ENCODE peak calls at places on chromosomes 3 and 15, in nine cellular contexts. One of them, this sample, is unnamed.

GRCh38 chr3:30638685-30639412 is 32.4 kb downstream of the TGFBR2 start:
- DNase-seq in cardiac muscle cell: peak
- DNase-seq in AG04450: no peak
- DNase-seq in MM.1S: no peak
- DNase-seq in heart right ventricle: peak
- DNase-seq in A549: no peak
- DNase-seq in hepatocyte: no peak
- DNase-seq in esophagus muscularis mucosa: no peak
- DNase-seq in WERI-Rb-1: peak
- DNase-seq in this sample: no peak

GRCh38 chr3:130850846-130851245 is 43.0 kb upstream of the ATP2C1 start:
- DNase-seq in cardiac muscle cell: peak
- DNase-seq in AG04450: no peak
- DNase-seq in MM.1S: peak
- DNase-seq in heart right ventricle: no peak
- DNase-seq in A549: no peak
- DNase-seq in hepatocyte: no peak
- DNase-seq in esophagus muscularis mucosa: no peak
- DNase-seq in WERI-Rb-1: no peak
- DNase-seq in this sample: no peak

GRCh38 chr15:99925661-99926461 is 192.6 kb upstream of the LYSMD4 start:
- DNase-seq in cardiac muscle cell: peak
- DNase-seq in AG04450: no peak
- DNase-seq in MM.1S: peak
- DNase-seq in heart right ventricle: peak
- DNase-seq in A549: peak
- DNase-seq in hepatocyte: peak
- DNase-seq in esophagus muscularis mucosa: peak
- DNase-seq in WERI-Rb-1: peak
- DNase-seq in this sample: peak

GRCh38 chr3:49013738-49014660 is 4.4 kb downstream of the DALRD3 start:
- DNase-seq in cardiac muscle cell: peak
- DNase-seq in AG04450: no peak
- DNase-seq in MM.1S: peak
- DNase-seq in heart right ventricle: no peak
- DNase-seq in A549: peak
- DNase-seq in hepatocyte: peak
- DNase-seq in esophagus muscularis mucosa: no peak
- DNase-seq in WERI-Rb-1: peak
- DNase-seq in this sample: no peak

GRCh38 chr3:71510485-71510884 is 73.0 kb downstream of the FOXP1 start:
- DNase-seq in cardiac muscle cell: peak
- DNase-seq in AG04450: no peak
- DNase-seq in MM.1S: peak
- DNase-seq in heart right ventricle: no peak
- DNase-seq in A549: peak
- DNase-seq in hepatocyte: peak
- DNase-seq in esophagus muscularis mucosa: no peak
- DNase-seq in WERI-Rb-1: no peak
- DNase-seq in this sample: no peak

GRCh38 chr15:101170568-101171350 is 81.1 kb downstream of the CHSY1 start:
- DNase-seq in cardiac muscle cell: peak
- DNase-seq in AG04450: no peak
- DNase-seq in MM.1S: no peak
- DNase-seq in heart right ventricle: no peak
- DNase-seq in A549: no peak
- DNase-seq in hepatocyte: no peak
- DNase-seq in esophagus muscularis mucosa: no peak
- DNase-seq in WERI-Rb-1: no peak
- DNase-seq in this sample: no peak

GRCh38 chr15:95300958-95301357 is 1029.5 kb upstream of the NR2F2 start:
- DNase-seq in cardiac muscle cell: peak
- DNase-seq in AG04450: no peak
- DNase-seq in MM.1S: no peak
- DNase-seq in heart right ventricle: no peak
- DNase-seq in A549: no peak
- DNase-seq in hepatocyte: no peak
- DNase-seq in esophagus muscularis mucosa: no peak
- DNase-seq in WERI-Rb-1: no peak
- DNase-seq in this sample: no peak

GRCh38 chr3:11230125-11230524 is 42.1 kb upstream of the ATG7 start:
- DNase-seq in cardiac muscle cell: no peak
- DNase-seq in AG04450: no peak
- DNase-seq in MM.1S: no peak
- DNase-seq in heart right ventricle: no peak
- DNase-seq in A549: no peak
- DNase-seq in hepatocyte: no peak
- DNase-seq in esophagus muscularis mucosa: no peak
- DNase-seq in WERI-Rb-1: no peak
- DNase-seq in this sample: no peak

GRCh38 chr3:72237679-72238320 is 452.9 kb upstream of the PROK2 start:
- DNase-seq in cardiac muscle cell: peak
- DNase-seq in AG04450: no peak
- DNase-seq in MM.1S: no peak
- DNase-seq in heart right ventricle: no peak
- DNase-seq in A549: no peak
- DNase-seq in hepatocyte: no peak
- DNase-seq in esophagus muscularis mucosa: no peak
- DNase-seq in WERI-Rb-1: no peak
- DNase-seq in this sample: no peak

GRCh38 chr3:152524198-152525140 is 255.7 kb downstream of the MBNL1 start:
- DNase-seq in cardiac muscle cell: peak
- DNase-seq in AG04450: peak
- DNase-seq in MM.1S: peak
- DNase-seq in heart right ventricle: no peak
- DNase-seq in A549: no peak
- DNase-seq in hepatocyte: peak
- DNase-seq in esophagus muscularis mucosa: no peak
- DNase-seq in WERI-Rb-1: peak
- DNase-seq in this sample: peak

GRCh38 chr15:72958634-72959033 is 93.6 kb upstream of the NEO1 start:
- DNase-seq in cardiac muscle cell: no peak
- DNase-seq in AG04450: no peak
- DNase-seq in MM.1S: no peak
- DNase-seq in heart right ventricle: no peak
- DNase-seq in A549: no peak
- DNase-seq in hepatocyte: no peak
- DNase-seq in esophagus muscularis mucosa: peak
- DNase-seq in WERI-Rb-1: no peak
- DNase-seq in this sample: no peak

GRCh38 chr3:196192036-196193001 is 18.9 kb downstream of the ZDHHC19 start:
- DNase-seq in cardiac muscle cell: no peak
- DNase-seq in AG04450: no peak
- DNase-seq in MM.1S: no peak
- DNase-seq in heart right ventricle: peak
- DNase-seq in A549: no peak
- DNase-seq in hepatocyte: no peak
- DNase-seq in esophagus muscularis mucosa: no peak
- DNase-seq in WERI-Rb-1: no peak
- DNase-seq in this sample: no peak

GRCh38 chr3:136350557-136350956 is 100.4 kb downstream of the PCCB start:
- DNase-seq in cardiac muscle cell: peak
- DNase-seq in AG04450: peak
- DNase-seq in MM.1S: no peak
- DNase-seq in heart right ventricle: no peak
- DNase-seq in A549: no peak
- DNase-seq in hepatocyte: no peak
- DNase-seq in esophagus muscularis mucosa: no peak
- DNase-seq in WERI-Rb-1: no peak
- DNase-seq in this sample: no peak

GRCh38 chr3:10738688-10739372 is 77.2 kb upstream of the SLC6A11 start:
- DNase-seq in cardiac muscle cell: peak
- DNase-seq in AG04450: peak
- DNase-seq in MM.1S: peak
- DNase-seq in heart right ventricle: peak
- DNase-seq in A549: peak
- DNase-seq in hepatocyte: peak
- DNase-seq in esophagus muscularis mucosa: peak
- DNase-seq in WERI-Rb-1: peak
- DNase-seq in this sample: peak

GRCh38 chr3:192902481-192903023 is 15.1 kb downstream of the MB21D2 start:
- DNase-seq in cardiac muscle cell: no peak
- DNase-seq in AG04450: no peak
- DNase-seq in MM.1S: no peak
- DNase-seq in heart right ventricle: no peak
- DNase-seq in A549: no peak
- DNase-seq in hepatocyte: peak
- DNase-seq in esophagus muscularis mucosa: no peak
- DNase-seq in WERI-Rb-1: peak
- DNase-seq in this sample: no peak

DNA sequence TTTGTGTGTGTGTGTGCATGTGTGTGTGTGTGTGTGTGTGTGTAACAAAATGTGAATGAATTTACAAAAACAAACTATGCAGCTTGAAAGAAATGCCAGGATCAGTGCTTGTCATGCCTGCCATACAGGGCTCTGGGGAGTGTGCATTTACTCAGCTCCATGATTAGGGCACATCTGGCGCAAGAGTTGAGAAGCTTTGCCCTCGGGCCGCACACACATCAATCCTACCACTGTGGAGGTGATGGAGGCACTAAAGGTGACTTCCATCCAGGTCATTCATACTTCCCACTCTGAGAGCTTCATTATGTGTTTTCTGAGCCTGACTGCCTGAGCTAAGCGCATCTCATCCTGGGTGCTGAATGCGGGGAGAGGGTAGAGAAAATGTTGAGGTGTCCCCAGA is 72.0 kb upstream of the ZBED2 start:
- DNase-seq in cardiac muscle cell: no peak
- DNase-seq in AG04450: no peak
- DNase-seq in MM.1S: no peak
- DNase-seq in heart right ventricle: no peak
- DNase-seq in A549: no peak
- DNase-seq in hepatocyte: no peak
- DNase-seq in esophagus muscularis mucosa: no peak
- DNase-seq in WERI-Rb-1: no peak
- DNase-seq in this sample: no peak
- H3K4me3 ChIP-seq in cardiac muscle cell: no peak
- H3K4me3 ChIP-seq in AG04450: no peak
- H3K4me3 ChIP-seq in MM.1S: no peak
- H3K4me3 ChIP-seq in heart right ventricle: no peak
- H3K4me3 ChIP-seq in A549: no peak
- H3K4me3 ChIP-seq in hepatocyte: no peak
- H3K4me3 ChIP-seq in esophagus muscularis mucosa: no peak
- H3K4me3 ChIP-seq in WERI-Rb-1: no peak
- H3K4me3 ChIP-seq in this sample: no peak

GRCh38 chr15:74460903-74461846 is at the start of gene UBL7:
- DNase-seq in cardiac muscle cell: peak
- DNase-seq in AG04450: peak
- DNase-seq in MM.1S: peak
- DNase-seq in heart right ventricle: peak
- DNase-seq in A549: peak
- DNase-seq in hepatocyte: peak
- DNase-seq in esophagus muscularis mucosa: peak
- DNase-seq in WERI-Rb-1: peak
- DNase-seq in this sample: peak
- TF ChIP-seq CTCF in cardiac muscle cell: peak
- TF ChIP-seq CTCF in AG04450: peak
- TF ChIP-seq CTCF in MM.1S: peak
- TF ChIP-seq CTCF in heart right ventricle: no peak
- TF ChIP-seq CTCF in A549: no peak
- TF ChIP-seq CTCF in hepatocyte: peak
- TF ChIP-seq CTCF in esophagus muscularis mucosa: peak
- TF ChIP-seq CTCF in WERI-Rb-1: peak
- TF ChIP-seq CTCF in this sample: no peak

GRCh38 chr15:74563442-74563841 is 22.4 kb downstream of the ARID3B start:
- DNase-seq in cardiac muscle cell: no peak
- DNase-seq in AG04450: no peak
- DNase-seq in MM.1S: no peak
- DNase-seq in heart right ventricle: no peak
- DNase-seq in A549: no peak
- DNase-seq in hepatocyte: no peak
- DNase-seq in esophagus muscularis mucosa: no peak
- DNase-seq in WERI-Rb-1: no peak
- DNase-seq in this sample: no peak

GRCh38 chr15:74568594-74568993 is 27.6 kb downstream of the ARID3B start:
- DNase-seq in cardiac muscle cell: no peak
- DNase-seq in AG04450: no peak
- DNase-seq in MM.1S: no peak
- DNase-seq in heart right ventricle: no peak
- DNase-seq in A549: no peak
- DNase-seq in hepatocyte: no peak
- DNase-seq in esophagus muscularis mucosa: no peak
- DNase-seq in WERI-Rb-1: no peak
- DNase-seq in this sample: no peak

GRCh38 chr15:74564182-74564581 is 23.2 kb downstream of the ARID3B start:
- DNase-seq in cardiac muscle cell: no peak
- DNase-seq in AG04450: no peak
- DNase-seq in MM.1S: no peak
- DNase-seq in heart right ventricle: no peak
- DNase-seq in A549: no peak
- DNase-seq in hepatocyte: no peak
- DNase-seq in esophagus muscularis mucosa: no peak
- DNase-seq in WERI-Rb-1: no peak
- DNase-seq in this sample: no peak

GRCh38 chr15:74569731-74570070 is 28.7 kb downstream of the ARID3B start:
- DNase-seq in cardiac muscle cell: no peak
- DNase-seq in AG04450: no peak
- DNase-seq in MM.1S: no peak
- DNase-seq in heart right ventricle: no peak
- DNase-seq in A549: no peak
- DNase-seq in hepatocyte: no peak
- DNase-seq in esophagus muscularis mucosa: no peak
- DNase-seq in WERI-Rb-1: no peak
- DNase-seq in this sample: no peak

DNA sequence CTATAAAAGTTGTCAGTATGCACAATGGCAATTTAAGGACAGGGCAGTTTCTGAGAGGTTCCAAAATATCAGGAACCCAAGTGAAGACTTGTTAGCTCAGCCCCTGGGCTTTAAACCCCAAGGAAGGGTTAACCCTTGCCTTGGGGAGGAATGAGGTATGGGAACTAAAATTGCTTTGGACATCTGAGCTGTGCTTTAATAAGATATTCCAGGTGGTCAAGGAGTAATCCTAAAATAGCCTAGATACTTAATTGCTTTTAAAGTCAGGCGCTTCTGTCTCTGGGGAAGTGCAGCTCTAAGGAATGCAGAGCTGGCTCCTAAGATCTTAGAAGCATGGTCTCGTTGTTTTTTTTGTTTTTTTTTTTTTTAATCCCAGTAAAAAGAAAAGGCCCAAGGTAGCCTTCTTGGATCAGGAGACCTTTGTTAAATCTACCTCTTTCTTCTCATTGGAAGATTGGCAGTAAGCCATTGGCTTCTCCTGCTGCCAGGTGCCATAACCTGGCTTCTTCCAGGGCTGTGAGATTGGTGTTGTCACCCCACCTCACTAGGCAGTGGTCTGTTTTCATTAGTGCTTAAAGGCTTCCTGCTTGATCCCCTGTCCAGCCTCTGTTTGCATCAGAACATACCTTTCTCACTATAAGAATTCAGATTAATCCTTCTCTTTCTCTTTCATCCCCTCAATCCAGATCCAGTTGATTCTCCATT is 24.5 kb downstream of the ARID3B start:
- DNase-seq in cardiac muscle cell: no peak
- DNase-seq in AG04450: no peak
- DNase-seq in MM.1S: no peak
- DNase-seq in heart right ventricle: no peak
- DNase-seq in A549: no peak
- DNase-seq in hepatocyte: no peak
- DNase-seq in esophagus muscularis mucosa: no peak
- DNase-seq in WERI-Rb-1: peak
- DNase-seq in this sample: no peak
- H3K27ac ChIP-seq in cardiac muscle cell: peak
- H3K27ac ChIP-seq in AG04450: no peak
- H3K27ac ChIP-seq in MM.1S: no peak
- H3K27ac ChIP-seq in heart right ventricle: no peak
- H3K27ac ChIP-seq in A549: no peak
- H3K27ac ChIP-seq in hepatocyte: no peak
- H3K27ac ChIP-seq in esophagus muscularis mucosa: no peak
- H3K27ac ChIP-seq in WERI-Rb-1: peak
- H3K27ac ChIP-seq in this sample: no peak

GRCh38 chr15:36601952-36602351 is 22.5 kb downstream of the CDIN1 start:
- DNase-seq in cardiac muscle cell: no peak
- DNase-seq in AG04450: no peak
- DNase-seq in MM.1S: no peak
- DNase-seq in heart right ventricle: no peak
- DNase-seq in A549: no peak
- DNase-seq in hepatocyte: no peak
- DNase-seq in esophagus muscularis mucosa: no peak
- DNase-seq in WERI-Rb-1: no peak
- DNase-seq in this sample: no peak
- H3K4me3 ChIP-seq in cardiac muscle cell: no peak
- H3K4me3 ChIP-seq in AG04450: no peak
- H3K4me3 ChIP-seq in MM.1S: no peak
- H3K4me3 ChIP-seq in heart right ventricle: no peak
- H3K4me3 ChIP-seq in A549: no peak
- H3K4me3 ChIP-seq in hepatocyte: no peak
- H3K4me3 ChIP-seq in esophagus muscularis mucosa: peak
- H3K4me3 ChIP-seq in WERI-Rb-1: no peak
- H3K4me3 ChIP-seq in this sample: no peak